ENCODE peak calls at places on chromosomes 3 and 15, in seven cellular contexts. V, W, D, Z, H, E and L are unnamed samples. For H3K4me1, the result is how much of the 10 kb centered on the place peaks cover.

GRCh38 chr15:69439623-69440022 is 13.0 kb upstream of the RPLP1 start:
- DNase-seq in V (no peak), W (no peak), D (no peak), Z (no peak), H (no peak), E (no peak), L (no peak)

GRCh38 chr15:28165791-28166190 is 66.7 kb upstream of the OCA2 start:
- DNase-seq in V (no peak), W (no peak), D (no peak), Z (no peak), H (no peak), E (no peak), L (no peak)

GRCh38 chr3:25130724-25131123 is 297.3 kb upstream of the RARB start:
- DNase-seq in V (no peak), W (no peak), D (no peak), Z (no peak), H (no peak), E (no peak), L (no peak)

GRCh38 chr3:115710799-115711198 is 87.5 kb downstream of the GAP43 start:
- DNase-seq in V (no peak), W (no peak), D (no peak), Z (no peak), H (no peak), E (no peak), L (no peak)

GRCh38 chr3:15305366-15305844 is 27.0 kb downstream of the SH3BP5 start:
- DNase-seq in V (no peak), W (no peak), D (no peak), Z (no peak), H (no peak), E (no peak), L (no peak)

GRCh38 chr3:66378256-66378655 is 122.6 kb downstream of the LRIG1 start:
- DNase-seq in V (peak), W (no peak), D (peak), Z (no peak), H (no peak), E (peak), L (no peak)

GRCh38 chr3:184235381-184236032 is 6.1 kb downstream of the VWA5B2 start:
- DNase-seq in V (no peak), W (no peak), D (no peak), Z (no peak), H (no peak), E (no peak), L (no peak)

GRCh38 chr15:76576526-76577279 is 240.1 kb downstream of the ISL2 start:
- DNase-seq in V (no peak), W (peak), D (no peak), Z (peak), H (peak), E (no peak), L (peak)

GRCh38 chr3:126338796-126339241 is 18.4 kb downstream of the KLF15 start:
- DNase-seq in V (no peak), W (peak), D (no peak), Z (peak), H (peak), E (no peak), L (peak)

GRCh38 chr15:23387791-23388190 is 33.2 kb downstream of the GOLGA8S start:
- DNase-seq in V (no peak), W (no peak), D (no peak), Z (no peak), H (no peak), E (no peak), L (no peak)

GRCh38 chr15:81281925-81282895 is 41.7 kb downstream of the STARD5 start:
- DNase-seq in V (no peak), W (no peak), D (no peak), Z (peak), H (no peak), E (no peak), L (no peak)

GRCh38 chr15:58701376-58701775 is 48.1 kb downstream of the ADAM10 start:
- DNase-seq in V (no peak), W (no peak), D (no peak), Z (no peak), H (no peak), E (no peak), L (no peak)

GRCh38 chr3:112894258-112894657 is 47.6 kb upstream of the CD200R1L start:
- DNase-seq in V (no peak), W (no peak), D (no peak), Z (no peak), H (no peak), E (peak), L (no peak)

GRCh38 chr15:39889601-39890000 is 30.5 kb downstream of the GPR176 start:
- DNase-seq in V (no peak), W (no peak), D (no peak), Z (no peak), H (no peak), E (no peak), L (no peak)

GRCh38 chr3:137217733-137218132 is 259.9 kb downstream of the IL20RB start:
- DNase-seq in V (no peak), W (no peak), D (no peak), Z (no peak), H (no peak), E (peak), L (no peak)

GRCh38 chr15:28116521-28117488 is 17.7 kb upstream of the OCA2 start:
- DNase-seq in V (no peak), W (no peak), D (no peak), Z (peak), H (no peak), E (no peak), L (no peak)

GRCh38 chr3:185290266-185290665 is 36.4 kb upstream of the EHHADH start:
- DNase-seq in V (no peak), W (no peak), D (no peak), Z (no peak), H (no peak), E (no peak), L (no peak)

GRCh38 chr15:54504695-54505094 is 526.5 kb downstream of the UNC13C start:
- DNase-seq in V (no peak), W (no peak), D (no peak), Z (no peak), H (no peak), E (no peak), L (no peak)

GRCh38 chr3:48142316-48142870 is 45.8 kb downstream of the CDC25A start:
- DNase-seq in V (no peak), W (peak), D (no peak), Z (peak), H (no peak), E (no peak), L (no peak)

GRCh38 chr3:150583028-150583427 is 20.1 kb upstream of the SELENOT start:
- DNase-seq in V (no peak), W (no peak), D (no peak), Z (no peak), H (no peak), E (no peak), L (no peak)

GRCh38 chr3:37174532-37175126 is at the start of gene LRRFIP2:
- DNase-seq in V (no peak), W (no peak), D (no peak), Z (no peak), H (no peak), E (no peak), L (no peak)

GRCh38 chr3:72657666-72658065 is 190.6 kb downstream of the SHQ1 start:
- DNase-seq in V (peak), W (no peak), D (no peak), Z (no peak), H (no peak), E (no peak), L (no peak)

GRCh38 chr15:74426404-74427281 is 7.1 kb downstream of the SEMA7A start:
- DNase-seq in V (no peak), W (no peak), D (no peak), Z (no peak), H (no peak), E (no peak), L (no peak)
- H3K4me1 ChIP-seq in V (under half), W (under half), D (under half), Z (under half), H (under half), E (under half), L (under half)

GRCh38 chr3:64221564-64222257 is 3.6 kb downstream of the PRICKLE2 start:
- DNase-seq in V (no peak), W (no peak), D (no peak), Z (no peak), H (no peak), E (no peak), L (no peak)

GRCh38 chr3:64218329-64218728 is 6.9 kb downstream of the PRICKLE2 start:
- DNase-seq in V (no peak), W (no peak), D (no peak), Z (no peak), H (no peak), E (no peak), L (no peak)

GRCh38 chr3:64222501-64222900 is 2.8 kb downstream of the PRICKLE2 start:
- DNase-seq in V (no peak), W (no peak), D (no peak), Z (no peak), H (no peak), E (no peak), L (no peak)

GRCh38 chr3:64218746-64219145 is 6.5 kb downstream of the PRICKLE2 start:
- DNase-seq in V (no peak), W (no peak), D (no peak), Z (no peak), H (no peak), E (no peak), L (no peak)

GRCh38 chr3:64220161-64220560 is 5.1 kb downstream of the PRICKLE2 start:
- DNase-seq in V (no peak), W (no peak), D (no peak), Z (no peak), H (no peak), E (no peak), L (no peak)
- H3K4me1 ChIP-seq in V (under half), W (half or more), D (half or more), Z (under half), H (under half), E (under half), L (under half)

GRCh38 chr3:128254066-128254590 is 100.8 kb downstream of the EEFSEC start:
- DNase-seq in V (no peak), W (no peak), D (no peak), Z (no peak), H (no peak), E (no peak), L (no peak)

GRCh38 chr3:128257632-128258031 is 104.4 kb downstream of the EEFSEC start:
- DNase-seq in V (no peak), W (no peak), D (no peak), Z (no peak), H (no peak), E (no peak), L (no peak)

GRCh38 chr3:128253150-128253549 is 99.9 kb downstream of the EEFSEC start:
- DNase-seq in V (no peak), W (no peak), D (no peak), Z (no peak), H (no peak), E (no peak), L (no peak)

GRCh38 chr3:128256131-128256530 is 102.8 kb downstream of the EEFSEC start:
- DNase-seq in V (no peak), W (no peak), D (no peak), Z (no peak), H (no peak), E (no peak), L (no peak)

GRCh38 chr3:128254967-128255366 is 101.7 kb downstream of the EEFSEC start:
- DNase-seq in V (no peak), W (no peak), D (no peak), Z (no peak), H (no peak), E (no peak), L (no peak)
- H3K4me1 ChIP-seq in V (under half), W (under half), D (under half), Z (under half), H (under half), E (under half), L (under half)

GRCh38 chr15:89113263-89113662 is 25.0 kb downstream of the ABHD2 start:
- DNase-seq in V (no peak), W (no peak), D (no peak), Z (no peak), H (no peak), E (no peak), L (no peak)
- H3K4me1 ChIP-seq in V (under half), W (half or more), D (under half), Z (under half), H (under half), E (under half), L (under half)